ENCODE peak calls at places on chromosomes 5 and 9, in nine cellular contexts. W, X, G, J, L, M, C, S and K are unnamed samples.

GRCh38 chr5:10319202-10319851 is 11.6 kb upstream of the CMBL start:
- DNase-seq in G (no peak), C (peak; percentile 84), J (no peak), L (no peak), S (no peak), X (peak; percentile 49), W (no peak), M (no peak), K (no peak)

GRCh38 chr9:89012294-89013042 is 21.2 kb downstream of the S1PR3 start:
- DNase-seq in M (no peak), W (no peak), X (no peak), L (no peak), G (no peak), S (no peak), J (no peak), C (no peak), K (no peak)

GRCh38 chr5:122184676-122185255 is 55.4 kb downstream of the ZNF474 start:
- DNase-seq in S (no peak), C (no peak), G (no peak), W (no peak), J (no peak), M (no peak), L (no peak), X (no peak), K (no peak)

GRCh38 chr9:120730661-120731514 is 16.6 kb upstream of the MEGF9 start:
- DNase-seq in C (peak; percentile 84), X (peak; percentile 96), M (peak; percentile 63), J (no peak), W (peak; percentile 91), L (peak; percentile 29), S (peak; percentile 100), G (no peak), K (no peak)

GRCh38 chr9:121748727-121749546 is 97.5 kb downstream of the DAB2IP start:
- DNase-seq in J (no peak), X (no peak), C (no peak), G (no peak), W (no peak), M (no peak), S (no peak), L (peak; percentile 80), K (no peak)

GRCh38 chr9:134968823-134969090 is 51.0 kb upstream of the FCN1 start:
- DNase-seq in L (no peak), X (no peak), G (peak; percentile 12), M (no peak), J (no peak), C (no peak), S (no peak), W (no peak), K (no peak)

GRCh38 chr9:127963359-127964064 is 17.3 kb downstream of the EEIG1 start:
- DNase-seq in C (no peak), S (no peak), M (no peak), W (no peak), G (no peak), L (no peak), J (no peak), X (no peak), K (no peak)

GRCh38 chr5:152511531-152512132 is 106.6 kb upstream of the NMUR2 start:
- DNase-seq in W (no peak), X (no peak), L (no peak), J (no peak), G (no peak), S (no peak), C (no peak), M (no peak), K (no peak)

GRCh38 chr5:115309751-115310370 is 13.4 kb upstream of the CCDC112 start:
- DNase-seq in M (no peak), S (peak; percentile 68), W (peak; percentile 7), G (no peak), C (peak; percentile 60), J (peak; percentile 55), L (no peak), X (peak; percentile 58), K (no peak)

GRCh38 chr5:131164931-131165727 is at the start of gene HINT1:
- DNase-seq in S (peak; percentile 81), G (peak; percentile 96), L (peak; percentile 94), W (peak; percentile 74), C (peak; percentile 89), J (peak; percentile 95), X (peak; percentile 84), M (peak; percentile 92), K (peak; percentile 92)
- TF ChIP-seq CTCF in S (peak; percentile 22), G (peak; percentile 15), L (no peak), W (peak; percentile 13), C (peak; percentile 23), J (no peak), X (peak; percentile 23), M (no peak), K (peak; percentile 37)

GRCh38 chr5:12357596-12357995 is 453.4 kb upstream of the CTNND2 start:
- DNase-seq in G (no peak), S (no peak), L (no peak), C (no peak), M (no peak), W (no peak), X (no peak), J (no peak), K (no peak)

GRCh38 chr5:12358371-12359090 is 454.3 kb upstream of the CTNND2 start:
- DNase-seq in L (no peak), M (no peak), J (no peak), C (no peak), W (no peak), G (no peak), X (no peak), S (no peak), K (no peak)

GRCh38 chr5:12354686-12355085 is 450.4 kb upstream of the CTNND2 start:
- DNase-seq in L (no peak), J (no peak), G (no peak), C (no peak), M (no peak), W (no peak), S (no peak), X (no peak), K (no peak)

DNA sequence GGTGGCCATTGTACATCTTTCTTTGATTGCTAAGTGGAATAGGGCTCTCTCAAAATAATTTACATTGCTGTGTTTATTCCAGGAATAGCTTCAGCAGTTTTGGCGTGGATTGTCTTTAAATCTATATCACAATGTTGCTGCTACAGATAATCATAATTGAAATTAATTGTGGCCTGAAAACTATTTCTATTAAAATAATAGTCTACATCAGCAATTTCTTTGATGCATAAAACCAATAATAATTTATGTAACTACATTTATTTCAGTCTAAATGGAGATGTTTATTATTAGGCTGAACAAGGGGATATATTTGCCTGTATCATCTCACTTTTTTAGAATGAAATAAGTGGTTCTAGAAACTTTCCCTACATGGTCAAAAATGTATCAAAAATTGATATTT is 456.0 kb upstream of the CTNND2 start:
- DNase-seq in C (no peak), S (no peak), J (no peak), W (no peak), L (no peak), X (no peak), G (no peak), M (no peak), K (no peak)
- H3K9me3 ChIP-seq in C (no peaks in the 10 kb centered on the region), S (no peaks in the 10 kb centered on the region), J (no peaks in the 10 kb centered on the region), W (peaks cover 5% of the 10 kb centered on the region), L (no peaks in the 10 kb centered on the region), X (peaks cover 7% of the 10 kb centered on the region), G (no peaks in the 10 kb centered on the region), M (no peaks in the 10 kb centered on the region), K (no peaks in the 10 kb centered on the region)

DNA sequence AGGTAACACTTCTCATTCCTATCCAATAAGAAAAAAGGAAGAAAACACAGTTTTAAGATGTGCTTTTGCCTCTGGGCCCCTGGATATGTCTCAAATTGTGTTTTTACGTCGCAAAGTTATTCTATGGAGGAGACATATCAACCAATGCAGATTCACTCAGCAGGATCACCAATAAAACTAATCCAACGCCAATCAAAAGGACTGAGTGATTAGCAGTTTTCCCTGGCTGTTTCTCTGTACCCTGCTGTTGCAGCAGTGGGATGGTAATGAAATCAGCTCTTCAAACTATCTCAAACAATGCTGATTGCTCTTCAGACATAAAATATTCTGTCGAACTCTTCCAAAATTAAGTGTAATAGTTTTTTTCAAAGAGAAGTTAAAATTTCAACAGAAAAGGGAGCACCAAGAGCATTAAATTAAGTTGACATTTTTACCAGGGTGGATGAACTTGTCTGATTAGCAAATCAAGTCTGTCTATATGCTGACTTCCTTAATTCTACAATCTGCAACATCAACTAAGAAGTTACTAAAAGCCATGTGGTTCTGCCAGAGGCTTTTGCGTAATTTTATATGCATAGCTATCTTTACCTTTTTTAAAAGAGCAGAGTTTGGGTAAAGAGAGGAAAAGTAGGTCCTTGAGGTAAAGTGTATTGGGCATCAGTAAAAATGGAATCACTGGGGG is 9.7 kb upstream of the HK3 start:
- DNase-seq in L (no peak), X (no peak), S (no peak), W (no peak), M (no peak), G (no peak), J (no peak), C (no peak), K (no peak)
- H3K27ac ChIP-seq in L (no peak overlapping the region), X (no peak overlapping the region), S (no peak overlapping the region), W (no peak overlapping the region), M (no peak overlapping the region), G (no peak overlapping the region), J (no peak overlapping the region), C (no peak overlapping the region), K (no peak overlapping the region)

GRCh38 chr5:91244380-91245073 is 138.6 kb downstream of the ARRDC3 start:
- DNase-seq in C (peak; percentile 28), L (no peak), S (no peak), G (no peak), M (no peak), X (no peak), J (no peak), W (no peak), K (no peak)

GRCh38 chr5:91245074-91245452 is 138.1 kb downstream of the ARRDC3 start:
- DNase-seq in W (no peak), C (no peak), M (no peak), L (no peak), J (no peak), X (no peak), S (no peak), G (no peak), K (no peak)

GRCh38 chr5:91243286-91243685 is 139.8 kb downstream of the ARRDC3 start:
- DNase-seq in X (no peak), W (no peak), J (no peak), C (no peak), L (no peak), G (no peak), M (no peak), S (no peak), K (no peak)

GRCh38 chr5:91243859-91244258 is 139.3 kb downstream of the ARRDC3 start:
- DNase-seq in S (no peak), J (no peak), L (no peak), C (no peak), G (no peak), W (no peak), M (no peak), X (no peak), K (no peak)

GRCh38 chr5:91245871-91246270 is 137.2 kb downstream of the ARRDC3 start:
- DNase-seq in L (no peak), J (no peak), G (no peak), W (no peak), M (no peak), C (peak; percentile 32), S (no peak), X (peak; percentile 17), K (no peak)
- TF ChIP-seq CTCF in L (peak; percentile 8), J (peak; percentile 32), G (no peak), W (peak; percentile 5), M (no peak), C (no peak), S (no peak), X (peak; percentile 21), K (no peak)

GRCh38 chr5:141241496-141241895 is 3.7 kb upstream of the PCDHB15 start:
- DNase-seq in C (no peak), X (no peak), J (no peak), L (no peak), W (no peak), S (no peak), M (no peak), G (no peak), K (no peak)
- H3K9me3 ChIP-seq in C (no peaks in the 10 kb centered on the region), X (peaks cover 39% of the 10 kb centered on the region), J (peaks cover 4% of the 10 kb centered on the region), L (peaks cover 98% of the 10 kb centered on the region), W (peaks cover 39% of the 10 kb centered on the region), S (peaks cover 6% of the 10 kb centered on the region), M (peaks cover 14% of the 10 kb centered on the region), G (peaks cover 72% of the 10 kb centered on the region), K (peaks cover 85% of the 10 kb centered on the region)